ENCODE peak calls at places on chromosomes 1 and 21, in seven cellular contexts. One of them, this sample, is unnamed.

GRCh38 chr1:211281322-211282022 is 22.3 kb downstream of the RCOR3 start:
- DNase-seq in GM12892: no peak
- DNase-seq in K562: peak
- DNase-seq in HepG2: no peak
- DNase-seq in SK-N-SH: no peak
- DNase-seq in H1: no peak
- DNase-seq in GM12878: no peak
- DNase-seq in this sample: no peak

GRCh38 chr1:40976952-40977690 is 2.4 kb upstream of the CTPS1 start:
- DNase-seq in GM12892: no peak
- DNase-seq in K562: no peak
- DNase-seq in HepG2: no peak
- DNase-seq in SK-N-SH: no peak
- DNase-seq in H1: no peak
- DNase-seq in GM12878: no peak
- DNase-seq in this sample: no peak

GRCh38 chr1:107963601-107964396 is 1.2 kb downstream of the VAV3 start:
- DNase-seq in GM12892: peak
- DNase-seq in K562: no peak
- DNase-seq in HepG2: no peak
- DNase-seq in SK-N-SH: peak
- DNase-seq in H1: peak
- DNase-seq in GM12878: peak
- DNase-seq in this sample: peak

GRCh38 chr1:7407980-7408770 is 362.9 kb upstream of the VAMP3 start:
- DNase-seq in GM12892: no peak
- DNase-seq in K562: no peak
- DNase-seq in HepG2: no peak
- DNase-seq in SK-N-SH: no peak
- DNase-seq in H1: peak
- DNase-seq in GM12878: no peak
- DNase-seq in this sample: peak

GRCh38 chr1:93692001-93692400 is 10.4 kb upstream of the BCAR3 start:
- DNase-seq in GM12892: no peak
- DNase-seq in K562: no peak
- DNase-seq in HepG2: no peak
- DNase-seq in SK-N-SH: no peak
- DNase-seq in H1: no peak
- DNase-seq in GM12878: no peak
- DNase-seq in this sample: no peak

GRCh38 chr1:22332795-22333499 is 118.7 kb upstream of the ZBTB40 start:
- DNase-seq in GM12892: no peak
- DNase-seq in K562: peak
- DNase-seq in HepG2: no peak
- DNase-seq in SK-N-SH: no peak
- DNase-seq in H1: no peak
- DNase-seq in GM12878: peak
- DNase-seq in this sample: peak

GRCh38 chr1:7732331-7732730 is 38.8 kb upstream of the VAMP3 start:
- DNase-seq in GM12892: no peak
- DNase-seq in K562: no peak
- DNase-seq in HepG2: no peak
- DNase-seq in SK-N-SH: no peak
- DNase-seq in H1: no peak
- DNase-seq in GM12878: no peak
- DNase-seq in this sample: no peak

GRCh38 chr1:30414086-30414850 is 309.1 kb downstream of the MATN1 start:
- DNase-seq in GM12892: no peak
- DNase-seq in K562: no peak
- DNase-seq in HepG2: no peak
- DNase-seq in SK-N-SH: no peak
- DNase-seq in H1: peak
- DNase-seq in GM12878: no peak
- DNase-seq in this sample: no peak

GRCh38 chr21:29145354-29145782 is 14.9 kb downstream of the MAP3K7CL start:
- DNase-seq in GM12892: no peak
- DNase-seq in K562: peak
- DNase-seq in HepG2: peak
- DNase-seq in SK-N-SH: no peak
- DNase-seq in H1: no peak
- DNase-seq in GM12878: no peak
- DNase-seq in this sample: no peak

GRCh38 chr21:32181415-32181814 is 97.4 kb downstream of the MIS18A start:
- DNase-seq in GM12892: no peak
- DNase-seq in K562: peak
- DNase-seq in HepG2: no peak
- DNase-seq in SK-N-SH: no peak
- DNase-seq in H1: no peak
- DNase-seq in GM12878: no peak
- DNase-seq in this sample: no peak

GRCh38 chr21:35635261-35635660 is 425.1 kb downstream of the SETD4 start:
- DNase-seq in GM12892: no peak
- DNase-seq in K562: no peak
- DNase-seq in HepG2: no peak
- DNase-seq in SK-N-SH: no peak
- DNase-seq in H1: no peak
- DNase-seq in GM12878: no peak
- DNase-seq in this sample: no peak
- TF ChIP-seq TAF1 in GM12892: no peak
- TF ChIP-seq TAF1 in K562: no peak
- TF ChIP-seq TAF1 in HepG2: no peak
- TF ChIP-seq TAF1 in SK-N-SH: no peak
- TF ChIP-seq TAF1 in H1: no peak
- TF ChIP-seq TAF1 in GM12878: no peak
- TF ChIP-seq TAF1 in this sample: no peak

GRCh38 chr1:213284626-213285025 is 233.6 kb downstream of the RPS6KC1 start:
- DNase-seq in GM12892: no peak
- DNase-seq in K562: no peak
- DNase-seq in HepG2: peak
- DNase-seq in SK-N-SH: no peak
- DNase-seq in H1: no peak
- DNase-seq in GM12878: no peak
- DNase-seq in this sample: no peak
- TF ChIP-seq TAF1 in GM12892: no peak
- TF ChIP-seq TAF1 in K562: no peak
- TF ChIP-seq TAF1 in HepG2: no peak
- TF ChIP-seq TAF1 in SK-N-SH: no peak
- TF ChIP-seq TAF1 in H1: no peak
- TF ChIP-seq TAF1 in GM12878: no peak
- TF ChIP-seq TAF1 in this sample: no peak

GRCh38 chr1:15403962-15404580 is 5.6 kb upstream of the EFHD2 start:
- DNase-seq in GM12892: no peak
- DNase-seq in K562: no peak
- DNase-seq in HepG2: peak
- DNase-seq in SK-N-SH: no peak
- DNase-seq in H1: no peak
- DNase-seq in GM12878: no peak
- DNase-seq in this sample: no peak

GRCh38 chr1:15399710-15400109 is 10.0 kb upstream of the EFHD2 start:
- DNase-seq in GM12892: no peak
- DNase-seq in K562: no peak
- DNase-seq in HepG2: no peak
- DNase-seq in SK-N-SH: no peak
- DNase-seq in H1: no peak
- DNase-seq in GM12878: no peak
- DNase-seq in this sample: no peak

GRCh38 chr1:15400627-15401026 is 9.1 kb upstream of the EFHD2 start:
- DNase-seq in GM12892: no peak
- DNase-seq in K562: no peak
- DNase-seq in HepG2: no peak
- DNase-seq in SK-N-SH: no peak
- DNase-seq in H1: no peak
- DNase-seq in GM12878: no peak
- DNase-seq in this sample: no peak

GRCh38 chr1:15402809-15403450 is 6.8 kb upstream of the EFHD2 start:
- DNase-seq in GM12892: no peak
- DNase-seq in K562: no peak
- DNase-seq in HepG2: no peak
- DNase-seq in SK-N-SH: no peak
- DNase-seq in H1: no peak
- DNase-seq in GM12878: no peak
- DNase-seq in this sample: no peak

DNA sequence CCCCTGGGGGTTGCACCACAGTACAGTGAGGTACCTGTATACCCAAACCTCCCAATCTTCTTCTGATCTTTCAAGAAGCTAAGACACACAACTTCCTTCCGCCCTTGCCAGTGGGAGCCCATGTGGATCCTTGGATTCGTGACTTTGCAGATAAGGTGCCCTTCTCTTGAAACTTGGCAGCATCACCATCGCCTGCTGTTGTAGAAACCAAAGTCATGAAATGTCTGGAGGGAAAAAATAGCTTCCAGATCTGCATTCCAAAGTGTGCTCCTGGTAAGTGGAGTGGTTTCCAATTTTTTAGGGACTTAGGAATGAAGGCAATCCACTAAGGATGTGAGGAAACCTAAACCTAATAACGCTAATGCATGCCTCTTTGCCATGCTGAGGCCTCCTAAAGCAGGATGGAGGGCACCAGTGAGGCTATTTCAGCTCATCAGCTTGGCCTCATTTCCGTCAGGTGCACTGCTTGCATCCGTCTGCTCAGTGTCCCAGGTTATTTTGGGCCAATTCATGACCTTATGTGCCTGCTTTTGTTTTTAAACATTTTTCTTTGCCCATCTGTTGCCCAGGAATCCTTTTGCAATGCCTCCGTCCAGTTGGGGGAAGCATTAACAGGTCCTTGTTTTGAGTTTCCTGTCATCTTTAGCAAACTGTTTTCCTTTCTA is 8.2 kb upstream of the EFHD2 start:
- DNase-seq in GM12892: no peak
- DNase-seq in K562: no peak
- DNase-seq in HepG2: no peak
- DNase-seq in SK-N-SH: no peak
- DNase-seq in H1: no peak
- DNase-seq in GM12878: no peak
- DNase-seq in this sample: no peak
- TF ChIP-seq TAF1 in GM12892: no peak
- TF ChIP-seq TAF1 in K562: no peak
- TF ChIP-seq TAF1 in HepG2: no peak
- TF ChIP-seq TAF1 in SK-N-SH: no peak
- TF ChIP-seq TAF1 in H1: no peak
- TF ChIP-seq TAF1 in GM12878: no peak
- TF ChIP-seq TAF1 in this sample: no peak

GRCh38 chr21:24298040-24298439 is 1309.2 kb downstream of the MRPL39 start:
- DNase-seq in GM12892: no peak
- DNase-seq in K562: no peak
- DNase-seq in HepG2: no peak
- DNase-seq in SK-N-SH: no peak
- DNase-seq in H1: no peak
- DNase-seq in GM12878: no peak
- DNase-seq in this sample: no peak

GRCh38 chr21:24308183-24308582 is 1299.1 kb downstream of the MRPL39 start:
- DNase-seq in GM12892: no peak
- DNase-seq in K562: no peak
- DNase-seq in HepG2: no peak
- DNase-seq in SK-N-SH: no peak
- DNase-seq in H1: no peak
- DNase-seq in GM12878: no peak
- DNase-seq in this sample: no peak

GRCh38 chr21:24302400-24302799 is 1304.9 kb downstream of the MRPL39 start:
- DNase-seq in GM12892: no peak
- DNase-seq in K562: no peak
- DNase-seq in HepG2: peak
- DNase-seq in SK-N-SH: no peak
- DNase-seq in H1: no peak
- DNase-seq in GM12878: no peak
- DNase-seq in this sample: no peak
- TF ChIP-seq TAF1 in GM12892: no peak
- TF ChIP-seq TAF1 in K562: no peak
- TF ChIP-seq TAF1 in HepG2: no peak
- TF ChIP-seq TAF1 in SK-N-SH: no peak
- TF ChIP-seq TAF1 in H1: no peak
- TF ChIP-seq TAF1 in GM12878: no peak
- TF ChIP-seq TAF1 in this sample: no peak

DNA sequence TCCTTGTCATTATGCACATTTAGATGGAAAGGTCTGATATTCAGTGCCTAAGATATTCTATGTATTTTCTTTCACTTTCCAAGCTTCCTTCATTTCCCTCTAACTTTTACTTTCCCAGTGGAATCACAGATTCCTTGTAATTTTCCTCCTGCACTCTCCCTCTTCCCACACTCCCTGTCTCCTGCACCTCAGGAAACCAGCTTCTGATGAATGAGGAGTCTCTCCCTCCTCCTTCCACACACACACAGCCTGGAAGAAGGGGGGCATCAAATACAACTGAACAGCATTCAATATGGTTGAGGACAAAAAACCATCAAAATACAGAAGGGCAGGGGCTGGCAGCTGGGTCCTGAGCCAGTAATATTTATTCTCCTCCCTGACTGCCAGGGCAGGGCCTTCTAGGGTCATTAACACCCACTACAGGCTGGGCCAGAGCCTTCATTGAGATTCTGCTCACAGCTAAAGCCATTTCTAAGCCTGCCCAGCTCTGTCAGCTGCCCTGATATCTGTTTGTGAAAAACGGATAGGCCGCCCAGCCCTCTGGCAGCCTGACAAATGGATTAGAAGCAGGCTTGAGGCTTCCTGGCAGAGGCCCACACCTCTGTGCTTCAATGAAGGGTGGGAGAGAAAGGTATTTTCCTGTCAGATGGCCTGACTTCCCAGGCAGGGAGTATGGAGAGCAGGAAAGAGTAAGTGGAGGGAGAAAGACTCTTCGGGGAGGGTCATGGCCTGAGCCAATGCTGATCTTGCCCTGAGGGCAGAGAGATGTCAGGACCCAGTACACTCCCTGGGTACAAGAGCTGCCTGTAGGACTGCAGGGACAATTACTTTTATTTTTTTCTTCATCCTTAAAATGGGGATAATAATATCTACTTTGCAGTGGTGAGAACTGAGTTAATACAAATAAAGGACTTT is 138.9 kb upstream of the SPATA6 start:
- DNase-seq in GM12892: no peak
- DNase-seq in K562: no peak
- DNase-seq in HepG2: no peak
- DNase-seq in SK-N-SH: peak
- DNase-seq in H1: no peak
- DNase-seq in GM12878: no peak
- DNase-seq in this sample: no peak
- TF ChIP-seq TAF1 in GM12892: no peak
- TF ChIP-seq TAF1 in K562: no peak
- TF ChIP-seq TAF1 in HepG2: no peak
- TF ChIP-seq TAF1 in SK-N-SH: no peak
- TF ChIP-seq TAF1 in H1: no peak
- TF ChIP-seq TAF1 in GM12878: no peak
- TF ChIP-seq TAF1 in this sample: no peak

GRCh38 chr1:19110266-19110927 is 99.7 kb downstream of the UBR4 start:
- DNase-seq in GM12892: no peak
- DNase-seq in K562: no peak
- DNase-seq in HepG2: no peak
- DNase-seq in SK-N-SH: no peak
- DNase-seq in H1: no peak
- DNase-seq in GM12878: no peak
- DNase-seq in this sample: no peak

GRCh38 chr1:19109545-19109944 is 100.5 kb downstream of the UBR4 start:
- DNase-seq in GM12892: no peak
- DNase-seq in K562: no peak
- DNase-seq in HepG2: no peak
- DNase-seq in SK-N-SH: no peak
- DNase-seq in H1: no peak
- DNase-seq in GM12878: no peak
- DNase-seq in this sample: no peak

GRCh38 chr1:19115082-19115808 is 94.8 kb downstream of the UBR4 start:
- DNase-seq in GM12892: no peak
- DNase-seq in K562: peak
- DNase-seq in HepG2: no peak
- DNase-seq in SK-N-SH: no peak
- DNase-seq in H1: no peak
- DNase-seq in GM12878: no peak
- DNase-seq in this sample: no peak

GRCh38 chr1:19113362-19114092 is 96.5 kb downstream of the UBR4 start:
- DNase-seq in GM12892: no peak
- DNase-seq in K562: peak
- DNase-seq in HepG2: peak
- DNase-seq in SK-N-SH: peak
- DNase-seq in H1: no peak
- DNase-seq in GM12878: no peak
- DNase-seq in this sample: peak
- TF ChIP-seq TAF1 in GM12892: no peak
- TF ChIP-seq TAF1 in K562: no peak
- TF ChIP-seq TAF1 in HepG2: no peak
- TF ChIP-seq TAF1 in SK-N-SH: no peak
- TF ChIP-seq TAF1 in H1: no peak
- TF ChIP-seq TAF1 in GM12878: no peak
- TF ChIP-seq TAF1 in this sample: no peak